ENCODE peak calls at places on chromosomes 11 and 22, in six cellular contexts. One of them, this sample, is unnamed. For H3K36me3, the result is how much of the 10 kb centered on the place peaks cover.

GRCh38 chr11:128052912-128053641 is 534.3 kb downstream of the ETS1 start:
- DNase-seq in ovary: no peak
- DNase-seq in pancreas: no peak
- DNase-seq in tibial artery: no peak
- DNase-seq in WERI-Rb-1: no peak
- DNase-seq in lower lobe of right lung: no peak
- DNase-seq in this sample: no peak

GRCh38 chr11:133945087-133945974 is 11.4 kb downstream of the IGSF9B start:
- DNase-seq in ovary: no peak
- DNase-seq in WERI-Rb-1: no peak
- DNase-seq in tibial artery: peak
- DNase-seq in lower lobe of right lung: no peak
- DNase-seq in pancreas: no peak
- DNase-seq in this sample: no peak

GRCh38 chr11:24233041-24233440 is 263.8 kb upstream of the LUZP2 start:
- DNase-seq in ovary: no peak
- DNase-seq in pancreas: no peak
- DNase-seq in WERI-Rb-1: no peak
- DNase-seq in tibial artery: no peak
- DNase-seq in lower lobe of right lung: no peak
- DNase-seq in this sample: no peak

GRCh38 chr11:122101625-122102291 is 14.3 kb downstream of the BLID start:
- DNase-seq in ovary: peak
- DNase-seq in WERI-Rb-1: peak
- DNase-seq in tibial artery: peak
- DNase-seq in pancreas: peak
- DNase-seq in lower lobe of right lung: no peak
- DNase-seq in this sample: no peak

GRCh38 chr22:25051073-25051472 is 98.6 kb downstream of the KIAA1671 start:
- DNase-seq in tibial artery: no peak
- DNase-seq in ovary: no peak
- DNase-seq in WERI-Rb-1: no peak
- DNase-seq in pancreas: no peak
- DNase-seq in lower lobe of right lung: no peak
- DNase-seq in this sample: no peak

GRCh38 chr11:61787928-61788491 is 4.4 kb downstream of the TMEM258 start:
- DNase-seq in tibial artery: no peak
- DNase-seq in ovary: no peak
- DNase-seq in lower lobe of right lung: no peak
- DNase-seq in WERI-Rb-1: peak
- DNase-seq in pancreas: no peak
- DNase-seq in this sample: no peak

GRCh38 chr11:61701298-61701993 is 21.3 kb downstream of the DAGLA start:
- DNase-seq in pancreas: no peak
- DNase-seq in lower lobe of right lung: no peak
- DNase-seq in ovary: no peak
- DNase-seq in tibial artery: no peak
- DNase-seq in WERI-Rb-1: peak
- DNase-seq in this sample: no peak

GRCh38 chr11:119376197-119376847 is 5.2 kb downstream of the USP2 start:
- DNase-seq in tibial artery: peak
- DNase-seq in ovary: no peak
- DNase-seq in WERI-Rb-1: no peak
- DNase-seq in lower lobe of right lung: peak
- DNase-seq in pancreas: peak
- DNase-seq in this sample: no peak

GRCh38 chr22:50148991-50149721 is 21.4 kb upstream of the PANX2 start:
- DNase-seq in lower lobe of right lung: peak
- DNase-seq in ovary: no peak
- DNase-seq in WERI-Rb-1: peak
- DNase-seq in tibial artery: no peak
- DNase-seq in pancreas: peak
- DNase-seq in this sample: peak

GRCh38 chr11:44615913-44616806 is 50.7 kb downstream of the CD82 start:
- DNase-seq in lower lobe of right lung: no peak
- DNase-seq in ovary: peak
- DNase-seq in WERI-Rb-1: no peak
- DNase-seq in tibial artery: peak
- DNase-seq in pancreas: peak
- DNase-seq in this sample: no peak
- H3K36me3 ChIP-seq in lower lobe of right lung: half or more
- H3K36me3 ChIP-seq in ovary: under half
- H3K36me3 ChIP-seq in WERI-Rb-1: under half
- H3K36me3 ChIP-seq in tibial artery: under half
- H3K36me3 ChIP-seq in pancreas: under half
- H3K36me3 ChIP-seq in this sample: under half

GRCh38 chr22:44623771-44624510 is 78.1 kb upstream of the PRR5 start:
- DNase-seq in WERI-Rb-1: peak
- DNase-seq in tibial artery: no peak
- DNase-seq in ovary: no peak
- DNase-seq in lower lobe of right lung: peak
- DNase-seq in pancreas: no peak
- DNase-seq in this sample: peak
- TF ChIP-seq CTCF in WERI-Rb-1: peak
- TF ChIP-seq CTCF in tibial artery: no peak
- TF ChIP-seq CTCF in ovary: no peak
- TF ChIP-seq CTCF in lower lobe of right lung: no peak
- TF ChIP-seq CTCF in pancreas: no peak
- TF ChIP-seq CTCF in this sample: peak

DNA sequence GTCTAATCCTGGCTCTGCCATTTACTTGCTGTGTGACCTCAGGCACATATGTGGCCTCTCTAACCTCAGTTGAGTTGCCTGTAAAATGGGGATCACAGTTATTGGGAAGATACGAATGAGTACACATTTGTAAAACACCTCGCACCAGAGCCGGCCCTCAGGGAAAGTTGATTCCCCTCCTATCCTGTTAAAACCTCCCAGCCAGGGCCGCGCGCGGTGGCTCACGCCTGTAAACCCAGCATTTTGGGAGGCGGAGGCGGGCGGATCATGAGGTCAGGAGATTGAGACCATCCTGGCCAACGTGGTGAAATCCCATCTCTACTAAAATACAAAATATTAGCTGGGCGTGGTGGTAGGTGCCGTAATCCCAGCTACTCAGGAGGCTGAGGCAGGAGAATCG is 7.8 kb upstream of the MYBPC3 start:
- DNase-seq in ovary: no peak
- DNase-seq in tibial artery: no peak
- DNase-seq in pancreas: no peak
- DNase-seq in lower lobe of right lung: no peak
- DNase-seq in WERI-Rb-1: no peak
- DNase-seq in this sample: no peak
- H3K36me3 ChIP-seq in ovary: under half
- H3K36me3 ChIP-seq in tibial artery: under half
- H3K36me3 ChIP-seq in pancreas: under half
- H3K36me3 ChIP-seq in lower lobe of right lung: under half
- H3K36me3 ChIP-seq in WERI-Rb-1: under half
- H3K36me3 ChIP-seq in this sample: under half

DNA sequence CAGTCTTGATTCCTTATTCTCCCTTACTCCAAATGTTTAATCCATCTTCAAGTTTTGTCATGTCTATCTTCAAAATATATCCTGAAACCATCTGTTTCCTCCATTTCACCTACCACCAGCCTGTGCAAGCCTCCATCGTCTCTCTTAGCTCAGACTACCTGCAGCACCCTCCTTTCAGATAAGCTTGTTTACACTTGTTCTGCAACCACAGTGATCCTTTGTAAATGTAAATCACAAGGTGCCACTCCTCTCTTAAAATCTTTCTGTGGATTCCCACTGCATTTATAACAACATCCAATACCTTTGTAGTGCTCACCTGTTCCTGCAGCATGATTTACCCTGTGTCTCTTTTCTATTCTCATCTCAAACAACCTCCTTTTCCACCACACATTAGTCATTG is 31.8 kb upstream of the GPR83 start:
- DNase-seq in pancreas: no peak
- DNase-seq in ovary: no peak
- DNase-seq in WERI-Rb-1: no peak
- DNase-seq in tibial artery: no peak
- DNase-seq in lower lobe of right lung: no peak
- DNase-seq in this sample: no peak
- TF ChIP-seq CTCF in pancreas: no peak
- TF ChIP-seq CTCF in ovary: no peak
- TF ChIP-seq CTCF in WERI-Rb-1: no peak
- TF ChIP-seq CTCF in tibial artery: no peak
- TF ChIP-seq CTCF in lower lobe of right lung: no peak
- TF ChIP-seq CTCF in this sample: no peak

GRCh38 chr22:39962071-39962470 is 1.9 kb downstream of the TMA7B start:
- DNase-seq in tibial artery: no peak
- DNase-seq in lower lobe of right lung: no peak
- DNase-seq in WERI-Rb-1: no peak
- DNase-seq in pancreas: no peak
- DNase-seq in ovary: no peak
- DNase-seq in this sample: no peak
- H3K36me3 ChIP-seq in tibial artery: under half
- H3K36me3 ChIP-seq in lower lobe of right lung: under half
- H3K36me3 ChIP-seq in WERI-Rb-1: under half
- H3K36me3 ChIP-seq in pancreas: under half
- H3K36me3 ChIP-seq in ovary: under half
- H3K36me3 ChIP-seq in this sample: under half